ENCODE peak calls at places on chromosome 14, in ten cellular contexts. Z is heart left ventricle; Y is stomach; O is ascending aorta; T is AG04450; G is endothelial cell; P is CD4-positive, alpha-beta T cell; W is upper lobe of right lung; X is adrenal gland; R is A549. K is an unnamed sample.

GRCh38 chr14:104964546-104964945 is 13.6 kb downstream of the AHNAK2 start:
- DNase-seq in T (no peak), P (no peak), X (no peak), Y (no peak), Z (no peak), W (no peak), O (no peak), R (no peak), G (no peak), K (peak; percentile 1)

GRCh38 chr14:77124345-77125274 is 17.0 kb downstream of the ZDHHC22 start:
- DNase-seq in X (peak; percentile 26), Z (peak; percentile 36), P (peak; percentile 48), W (peak; percentile 74), R (no peak), Y (peak; percentile 72), O (no peak), G (peak; percentile 76), T (no peak), K (peak; percentile 71)

GRCh38 chr14:73059326-73059725 is 992 bp downstream of the RBM25 start:
- DNase-seq in Z (no peak), Y (no peak), W (no peak), R (peak; percentile 33), P (no peak), X (no peak), O (no peak), T (no peak), G (no peak), K (no peak)

GRCh38 chr14:100890451-100890850 is 13.1 kb downstream of the RTL1 start:
- DNase-seq in R (no peak), Y (peak; percentile 7), O (no peak), T (no peak), X (no peak), Z (no peak), G (no peak), W (peak; percentile 9), P (no peak), K (peak; percentile 3)

GRCh38 chr14:76977793-76978730 is 50.4 kb downstream of the IRF2BPL start:
- DNase-seq in T (peak; percentile 44), O (peak; percentile 60), G (no peak), W (peak; percentile 92), R (no peak), Y (peak; percentile 41), X (peak; percentile 48), P (peak; percentile 57), Z (peak; percentile 70), K (no peak)

GRCh38 chr14:105935384-105935783 is 409.0 kb downstream of the TMEM121 start:
- DNase-seq in O (no peak), G (no peak), R (no peak), T (no peak), W (no peak), X (no peak), Y (no peak), Z (no peak), P (no peak), K (no peak)

GRCh38 chr14:80523518-80524117 is 312.3 kb upstream of the DIO2 start:
- DNase-seq in X (no peak), O (no peak), W (no peak), R (no peak), P (no peak), G (no peak), T (no peak), Z (no peak), Y (no peak), K (no peak)

GRCh38 chr14:77143071-77143470 is 1.5 kb upstream of the ZDHHC22 start:
- DNase-seq in R (no peak), Z (no peak), G (no peak), O (no peak), W (no peak), X (no peak), Y (no peak), P (no peak), T (no peak), K (peak; percentile 43)

GRCh38 chr14:100286484-100287191 is 19.6 kb downstream of the SLC25A29 start:
- DNase-seq in P (no peak), X (peak; percentile 51), O (no peak), T (no peak), Z (no peak), R (no peak), W (peak; percentile 56), Y (peak; percentile 20), G (no peak), K (no peak)

GRCh38 chr14:21039059-21039422 is 3.1 kb upstream of the RNASE7 start:
- DNase-seq in Z (peak; percentile 86), R (no peak), P (no peak), W (peak; percentile 75), O (no peak), T (peak; percentile 23), Y (peak; percentile 80), X (peak; percentile 92), G (peak; percentile 28), K (peak; percentile 49)

GRCh38 chr14:64410084-64410774 is 22.1 kb downstream of the MTHFD1 start:
- DNase-seq in T (no peak), W (no peak), X (peak; percentile 35), G (no peak), Y (no peak), O (no peak), R (no peak), Z (no peak), P (no peak), K (no peak)

DNA sequence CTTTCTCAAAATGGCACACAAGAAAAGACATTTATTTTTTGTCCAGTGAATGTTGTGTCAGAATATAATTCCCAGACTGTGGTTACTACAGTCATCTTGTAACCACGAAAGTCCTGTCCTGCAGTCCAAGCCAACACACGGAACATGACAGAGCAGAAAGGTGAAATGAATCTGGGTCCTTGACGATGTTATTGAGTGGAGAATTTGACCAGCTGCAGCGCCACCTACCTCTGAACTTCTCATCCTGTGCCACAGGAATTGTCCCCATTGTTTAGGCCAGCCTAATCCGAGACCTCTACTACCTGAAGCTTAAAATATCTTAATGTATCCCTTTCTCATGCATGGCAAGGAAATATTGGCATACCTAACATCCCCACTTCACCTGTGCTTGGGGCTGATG is 64.1 kb upstream of the OTX2 start:
- DNase-seq in X (peak; percentile 22), T (no peak), W (no peak), G (peak; percentile 53), O (no peak), R (peak; percentile 7), Z (no peak), Y (peak; percentile 66), P (no peak), K (peak; percentile 19)
- TF ChIP-seq CTCF in X (peak; percentile 34), T (peak; percentile 11), W (peak; percentile 33), G (peak; percentile 38), O (no peak), R (peak; percentile 21), Z (no peak), Y (peak; percentile 35), P (no peak), K (peak; percentile 65)

DNA sequence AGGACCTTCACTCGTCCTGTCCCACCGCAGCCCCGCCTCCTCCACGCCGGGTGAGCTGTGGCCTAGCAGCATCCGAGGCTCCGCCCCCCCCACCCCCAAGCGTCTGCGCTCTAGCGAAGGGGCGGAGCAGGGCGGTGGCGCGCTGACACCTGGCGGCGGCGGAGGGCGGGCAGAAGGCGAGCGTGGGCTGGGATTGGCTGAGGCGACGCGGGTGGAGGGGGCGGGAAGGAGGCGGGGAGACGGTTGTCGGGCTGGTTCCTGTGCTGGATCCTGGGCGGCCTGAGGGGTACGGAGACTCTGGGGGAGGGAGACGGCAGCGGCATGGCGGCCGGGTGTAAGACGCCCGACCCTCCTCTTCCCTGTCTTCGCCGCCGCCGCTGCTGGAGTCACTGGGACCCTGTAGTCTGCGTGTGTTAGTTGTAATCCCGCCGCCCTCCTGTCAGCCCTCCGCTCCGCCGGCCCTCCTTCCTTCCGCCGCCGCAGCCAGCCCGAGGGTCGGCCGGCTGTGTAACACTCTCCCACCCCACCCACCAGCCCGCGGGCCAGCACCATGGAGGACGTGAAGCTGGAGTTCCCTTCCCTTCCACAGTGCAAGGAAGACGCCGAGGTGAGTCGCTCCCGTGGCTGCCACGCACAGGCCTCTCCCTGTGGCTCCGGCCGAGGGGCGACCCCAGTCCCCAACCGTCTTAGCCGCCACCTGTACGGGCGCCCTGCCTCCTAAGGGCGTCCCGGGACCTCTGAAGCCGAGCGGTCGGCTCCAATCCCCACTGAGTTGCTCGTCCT is at the start of gene STYX:
- DNase-seq in W (peak; percentile 100), G (peak; percentile 98), X (peak; percentile 97), Y (peak; percentile 99), O (peak; percentile 98), R (peak; percentile 54), P (peak; percentile 96), Z (peak; percentile 98), T (peak; percentile 94), K (peak; percentile 100)
- TF ChIP-seq CTCF in W (peak; percentile 17), G (peak; percentile 13), X (no peak), Y (peak; percentile 14), O (no peak), R (no peak), P (no peak), Z (no peak), T (no peak), K (no peak)

DNA sequence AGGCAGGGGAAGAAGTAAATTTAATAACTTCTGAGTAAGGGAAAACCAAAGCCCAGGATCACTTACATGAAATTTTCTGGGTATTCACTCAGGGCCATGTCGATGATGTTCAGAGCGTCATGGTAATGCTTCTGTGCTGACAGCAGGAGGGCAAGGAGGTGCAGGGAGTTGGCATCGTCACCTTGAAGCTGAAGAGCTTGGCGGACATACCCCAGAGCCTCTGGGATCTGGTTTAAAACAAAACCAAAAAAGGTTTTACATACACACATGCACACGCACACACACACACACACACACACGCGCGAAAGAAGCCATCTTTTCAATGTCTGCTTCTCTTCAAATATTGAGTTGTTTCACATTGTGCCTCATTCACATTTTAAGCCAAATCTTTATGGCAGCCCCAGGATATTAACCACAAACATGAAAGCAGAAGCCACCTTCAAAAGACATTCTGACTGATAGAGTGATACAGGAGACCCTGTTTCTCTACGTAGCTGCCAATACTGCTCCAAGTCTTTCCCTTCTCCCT is 172.2 kb downstream of the TTC7B start:
- DNase-seq in W (no peak), Z (no peak), X (no peak), T (no peak), R (no peak), O (no peak), P (no peak), Y (no peak), G (no peak), K (no peak)
- TF ChIP-seq CTCF in W (no peak), Z (no peak), X (no peak), T (no peak), R (no peak), O (no peak), P (no peak), Y (no peak), G (no peak), K (no peak)

DNA sequence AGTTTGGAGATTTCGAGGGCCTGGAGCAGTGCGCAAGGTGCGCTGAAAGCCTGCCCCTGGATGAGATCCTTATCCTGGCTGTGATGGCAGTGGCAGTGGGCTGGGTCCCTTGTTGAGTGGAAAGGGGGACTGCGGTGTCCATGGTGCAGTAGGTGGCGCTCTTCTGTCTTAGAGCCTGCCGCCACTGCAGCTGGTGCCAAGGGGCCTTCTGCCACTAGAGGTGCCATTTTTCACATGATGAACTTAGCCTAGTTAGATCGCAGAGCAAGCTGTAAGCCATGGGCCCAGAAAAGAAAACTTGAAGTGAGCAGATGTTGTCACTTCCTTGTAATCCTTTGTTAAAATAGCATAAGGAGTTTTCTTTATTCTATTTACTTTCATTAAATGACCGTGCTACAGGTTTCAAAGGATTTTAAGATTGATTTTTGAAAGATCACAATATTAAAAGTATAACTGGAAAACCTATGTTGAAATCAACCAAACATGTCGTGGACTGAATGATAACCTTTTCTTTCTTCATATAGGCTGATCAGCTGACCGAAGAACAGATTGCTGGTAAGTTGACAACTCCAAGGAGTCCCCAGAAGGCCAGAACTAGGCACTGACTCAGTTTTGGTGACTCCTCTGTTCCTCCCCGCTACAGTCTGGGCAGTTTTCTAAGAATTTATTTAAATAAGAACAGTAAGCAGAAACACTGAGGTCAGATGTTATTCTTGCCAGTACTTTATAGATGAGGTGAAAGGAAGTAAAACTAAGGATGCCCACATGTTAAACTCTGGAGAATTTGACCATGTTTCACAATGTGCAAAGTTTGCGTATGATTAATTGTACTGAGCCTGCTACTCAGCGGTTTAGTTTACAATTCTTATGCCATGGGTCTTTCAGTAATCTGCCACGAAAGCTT is 3.0 kb downstream of the CALM1 start:
- DNase-seq in P (peak; percentile 77), R (peak; percentile 98), W (peak; percentile 91), X (peak; percentile 93), O (peak; percentile 68), T (peak; percentile 61), Y (peak; percentile 93), G (peak; percentile 88), Z (peak; percentile 90), K (peak; percentile 93)
- TF ChIP-seq CTCF in P (peak; percentile 100), R (peak; percentile 99), W (peak; percentile 100), X (peak; percentile 99), O (peak; percentile 97), T (peak; percentile 99), Y (peak; percentile 98), G (peak; percentile 96), Z (peak; percentile 97), K (peak; percentile 100)